ENCODE peak calls at places on chromosomes 7 and 10, in ten cellular contexts. One of them, this sample, is unnamed.
A peak's percentile ranks its signal among the peaks of the same experiment; 100 is the strongest.

GRCh38 chr7:107147464-107148214 is 21.2 kb upstream of the HBP1 start:
- DNase-seq in osteocyte: no peak
- DNase-seq in D721Med: no peak
- DNase-seq in MM.1S: peak; percentile 68
- DNase-seq in fibroblast of pulmonary artery: peak; percentile 65
- DNase-seq in H9: no peak
- DNase-seq in progenitor cell of endocrine pancreas: no peak
- DNase-seq in AG09309: no peak
- DNase-seq in neural crest cell: no peak
- DNase-seq in body of pancreas: peak; percentile 36
- DNase-seq in this sample: no peak

GRCh38 chr7:32680259-32681173 is 185.2 kb downstream of the AVL9 start:
- DNase-seq in fibroblast of pulmonary artery: peak; percentile 84
- DNase-seq in H9: peak; percentile 71
- DNase-seq in osteocyte: no peak
- DNase-seq in neural crest cell: no peak
- DNase-seq in body of pancreas: peak; percentile 23
- DNase-seq in progenitor cell of endocrine pancreas: no peak
- DNase-seq in AG09309: peak; percentile 48
- DNase-seq in MM.1S: no peak
- DNase-seq in D721Med: no peak
- DNase-seq in this sample: no peak

GRCh38 chr10:47286116-47286505 is 13.9 kb upstream of the GDF10 start:
- DNase-seq in body of pancreas: no peak
- DNase-seq in osteocyte: peak; percentile 49
- DNase-seq in MM.1S: no peak
- DNase-seq in progenitor cell of endocrine pancreas: no peak
- DNase-seq in neural crest cell: no peak
- DNase-seq in D721Med: no peak
- DNase-seq in AG09309: no peak
- DNase-seq in H9: no peak
- DNase-seq in fibroblast of pulmonary artery: no peak
- DNase-seq in this sample: no peak

GRCh38 chr10:61899045-61899444 is 2.5 kb upstream of the ARID5B start:
- DNase-seq in osteocyte: no peak
- DNase-seq in D721Med: no peak
- DNase-seq in progenitor cell of endocrine pancreas: no peak
- DNase-seq in neural crest cell: no peak
- DNase-seq in MM.1S: peak; percentile 53
- DNase-seq in H9: no peak
- DNase-seq in body of pancreas: no peak
- DNase-seq in fibroblast of pulmonary artery: peak; percentile 66
- DNase-seq in AG09309: no peak
- DNase-seq in this sample: no peak

GRCh38 chr10:124966008-124966407 is 24.1 kb downstream of the ZRANB1 start:
- DNase-seq in neural crest cell: no peak
- DNase-seq in osteocyte: no peak
- DNase-seq in fibroblast of pulmonary artery: no peak
- DNase-seq in AG09309: no peak
- DNase-seq in D721Med: no peak
- DNase-seq in body of pancreas: no peak
- DNase-seq in H9: no peak
- DNase-seq in progenitor cell of endocrine pancreas: no peak
- DNase-seq in MM.1S: no peak
- DNase-seq in this sample: no peak

GRCh38 chr10:43231523-43232078 is 35.3 kb downstream of the RASGEF1A start:
- DNase-seq in H9: peak; percentile 23
- DNase-seq in progenitor cell of endocrine pancreas: no peak
- DNase-seq in osteocyte: peak; percentile 75
- DNase-seq in body of pancreas: peak; percentile 6
- DNase-seq in neural crest cell: no peak
- DNase-seq in fibroblast of pulmonary artery: no peak
- DNase-seq in D721Med: no peak
- DNase-seq in MM.1S: no peak
- DNase-seq in AG09309: no peak
- DNase-seq in this sample: no peak

GRCh38 chr10:78472542-78472890 is 438.9 kb downstream of the RPS24 start:
- DNase-seq in AG09309: no peak
- DNase-seq in osteocyte: peak; percentile 64
- DNase-seq in D721Med: no peak
- DNase-seq in MM.1S: no peak
- DNase-seq in fibroblast of pulmonary artery: peak; percentile 6
- DNase-seq in H9: no peak
- DNase-seq in body of pancreas: no peak
- DNase-seq in neural crest cell: no peak
- DNase-seq in progenitor cell of endocrine pancreas: no peak
- DNase-seq in this sample: no peak

GRCh38 chr10:35972275-35972674 is 330.2 kb upstream of the FZD8 start:
- DNase-seq in osteocyte: no peak
- DNase-seq in D721Med: no peak
- DNase-seq in AG09309: no peak
- DNase-seq in fibroblast of pulmonary artery: no peak
- DNase-seq in progenitor cell of endocrine pancreas: no peak
- DNase-seq in neural crest cell: no peak
- DNase-seq in body of pancreas: no peak
- DNase-seq in H9: no peak
- DNase-seq in MM.1S: no peak
- DNase-seq in this sample: no peak

GRCh38 chr10:131477457-131478205 is 166.1 kb upstream of the TCERG1L start:
- DNase-seq in MM.1S: no peak
- DNase-seq in progenitor cell of endocrine pancreas: no peak
- DNase-seq in D721Med: no peak
- DNase-seq in body of pancreas: peak; percentile 24
- DNase-seq in neural crest cell: no peak
- DNase-seq in AG09309: no peak
- DNase-seq in fibroblast of pulmonary artery: no peak
- DNase-seq in osteocyte: no peak
- DNase-seq in H9: no peak
- DNase-seq in this sample: no peak

GRCh38 chr7:128860158-128861073 is 2.2 kb upstream of the ATP6V1F start:
- DNase-seq in AG09309: no peak
- DNase-seq in MM.1S: no peak
- DNase-seq in body of pancreas: no peak
- DNase-seq in neural crest cell: no peak
- DNase-seq in osteocyte: no peak
- DNase-seq in progenitor cell of endocrine pancreas: no peak
- DNase-seq in H9: peak; percentile 50
- DNase-seq in fibroblast of pulmonary artery: peak; percentile 54
- DNase-seq in D721Med: no peak
- DNase-seq in this sample: no peak

GRCh38 chr7:4134631-4135030 is 547.5 kb upstream of the FOXK1 start:
- DNase-seq in osteocyte: no peak
- DNase-seq in fibroblast of pulmonary artery: no peak
- DNase-seq in MM.1S: no peak
- DNase-seq in AG09309: no peak
- DNase-seq in progenitor cell of endocrine pancreas: no peak
- DNase-seq in body of pancreas: peak; percentile 78
- DNase-seq in neural crest cell: no peak
- DNase-seq in D721Med: no peak
- DNase-seq in H9: no peak
- DNase-seq in this sample: no peak

GRCh38 chr10:88097092-88097894 is 233.9 kb downstream of the PTEN start:
- DNase-seq in body of pancreas: no peak
- DNase-seq in D721Med: no peak
- DNase-seq in progenitor cell of endocrine pancreas: no peak
- DNase-seq in neural crest cell: no peak
- DNase-seq in fibroblast of pulmonary artery: peak; percentile 38
- DNase-seq in MM.1S: no peak
- DNase-seq in osteocyte: no peak
- DNase-seq in AG09309: no peak
- DNase-seq in H9: no peak
- DNase-seq in this sample: no peak

GRCh38 chr7:158362001-158362400 is 225.6 kb downstream of the PTPRN2 start:
- DNase-seq in fibroblast of pulmonary artery: no peak
- DNase-seq in H9: no peak
- DNase-seq in D721Med: no peak
- DNase-seq in neural crest cell: no peak
- DNase-seq in osteocyte: no peak
- DNase-seq in MM.1S: no peak
- DNase-seq in progenitor cell of endocrine pancreas: no peak
- DNase-seq in AG09309: no peak
- DNase-seq in body of pancreas: no peak
- DNase-seq in this sample: no peak

GRCh38 chr10:27746364-27747095 is 911 bp upstream of the MKX start:
- DNase-seq in progenitor cell of endocrine pancreas: no peak
- DNase-seq in neural crest cell: no peak
- DNase-seq in H9: peak; percentile 51
- DNase-seq in D721Med: no peak
- DNase-seq in MM.1S: no peak
- DNase-seq in AG09309: no peak
- DNase-seq in osteocyte: no peak
- DNase-seq in fibroblast of pulmonary artery: no peak
- DNase-seq in body of pancreas: no peak
- DNase-seq in this sample: no peak

GRCh38 chr7:55306331-55306730 is 58.8 kb upstream of the LANCL2 start:
- DNase-seq in body of pancreas: no peak
- DNase-seq in progenitor cell of endocrine pancreas: no peak
- DNase-seq in D721Med: no peak
- DNase-seq in H9: no peak
- DNase-seq in neural crest cell: no peak
- DNase-seq in osteocyte: no peak
- DNase-seq in fibroblast of pulmonary artery: no peak
- DNase-seq in AG09309: no peak
- DNase-seq in MM.1S: no peak
- DNase-seq in this sample: no peak

GRCh38 chr10:96863922-96864543 is 31.9 kb downstream of the LCOR start:
- DNase-seq in neural crest cell: no peak
- DNase-seq in AG09309: no peak
- DNase-seq in progenitor cell of endocrine pancreas: no peak
- DNase-seq in D721Med: no peak
- DNase-seq in H9: no peak
- DNase-seq in body of pancreas: no peak
- DNase-seq in MM.1S: no peak
- DNase-seq in osteocyte: no peak
- DNase-seq in fibroblast of pulmonary artery: peak; percentile 58
- DNase-seq in this sample: no peak

GRCh38 chr10:26721561-26721960 is 24.1 kb downstream of the PDSS1 start:
- DNase-seq in progenitor cell of endocrine pancreas: no peak
- DNase-seq in AG09309: no peak
- DNase-seq in MM.1S: no peak
- DNase-seq in body of pancreas: no peak
- DNase-seq in osteocyte: no peak
- DNase-seq in D721Med: no peak
- DNase-seq in H9: no peak
- DNase-seq in fibroblast of pulmonary artery: no peak
- DNase-seq in neural crest cell: no peak
- DNase-seq in this sample: peak; percentile 28

DNA sequence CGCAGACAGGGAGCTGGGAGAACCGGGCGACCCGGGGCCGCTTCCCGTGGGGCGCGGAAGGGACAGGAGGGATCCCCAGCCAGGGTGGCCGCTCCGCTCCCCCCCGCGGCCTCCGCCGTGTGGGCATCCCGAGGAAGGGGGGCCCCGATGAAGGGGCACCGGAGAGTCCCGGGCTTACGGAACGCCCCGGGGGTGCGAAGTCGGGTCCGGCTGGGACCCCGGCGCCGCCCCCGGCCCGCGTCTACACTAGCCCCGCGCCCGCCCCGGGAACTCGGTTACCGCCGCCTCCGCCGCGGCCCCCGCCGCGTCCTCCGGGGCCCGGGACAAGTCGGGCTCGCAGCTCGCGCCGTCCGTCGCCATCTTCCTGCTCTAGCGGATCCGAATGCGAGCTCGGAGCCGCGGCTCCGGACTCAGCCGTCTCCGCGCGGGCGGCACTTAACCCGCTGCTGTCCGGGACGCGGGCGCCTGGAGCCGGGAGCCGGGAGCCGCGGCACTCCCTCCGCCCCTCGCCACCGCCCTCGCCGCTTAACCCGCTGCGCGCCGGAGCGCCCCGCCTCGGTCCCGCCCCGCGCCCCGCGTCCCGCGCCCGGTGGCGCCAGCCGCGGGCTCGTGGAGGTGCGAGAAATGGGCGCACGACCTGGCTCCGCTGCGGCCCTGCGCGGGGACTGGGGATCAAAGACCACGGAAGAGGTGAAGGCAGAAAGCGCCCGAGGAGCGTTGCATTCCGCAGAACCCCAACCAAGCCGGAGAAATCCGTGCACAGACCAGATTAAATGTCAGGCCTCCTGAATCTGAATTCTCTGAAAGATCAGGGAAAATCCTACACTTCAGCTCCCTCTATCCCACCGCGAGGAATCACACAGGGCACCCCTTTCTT is at the start of gene CTTNBP2:
- DNase-seq in H9: peak; percentile 65
- DNase-seq in MM.1S: peak; percentile 63
- DNase-seq in AG09309: peak; percentile 2
- DNase-seq in body of pancreas: peak; percentile 72
- DNase-seq in osteocyte: peak; percentile 86
- DNase-seq in neural crest cell: peak; percentile 51
- DNase-seq in fibroblast of pulmonary artery: peak; percentile 44
- DNase-seq in D721Med: no peak
- DNase-seq in progenitor cell of endocrine pancreas: peak; percentile 51
- DNase-seq in this sample: no peak
- TF ChIP-seq CTCF in H9: no peak
- TF ChIP-seq CTCF in MM.1S: no peak
- TF ChIP-seq CTCF in AG09309: no peak
- TF ChIP-seq CTCF in body of pancreas: peak; percentile 13
- TF ChIP-seq CTCF in osteocyte: peak; percentile 40
- TF ChIP-seq CTCF in neural crest cell: no peak
- TF ChIP-seq CTCF in fibroblast of pulmonary artery: no peak
- TF ChIP-seq CTCF in D721Med: no peak
- TF ChIP-seq CTCF in progenitor cell of endocrine pancreas: no peak
- TF ChIP-seq CTCF in this sample: no peak

GRCh38 chr10:103870503-103870902 is 15.1 kb upstream of the SH3PXD2A start:
- DNase-seq in D721Med: no peak
- DNase-seq in H9: no peak
- DNase-seq in osteocyte: no peak
- DNase-seq in AG09309: peak; percentile 81
- DNase-seq in MM.1S: peak; percentile 3
- DNase-seq in fibroblast of pulmonary artery: no peak
- DNase-seq in body of pancreas: no peak
- DNase-seq in neural crest cell: no peak
- DNase-seq in progenitor cell of endocrine pancreas: no peak
- DNase-seq in this sample: no peak
- TF ChIP-seq CTCF in D721Med: no peak
- TF ChIP-seq CTCF in H9: no peak
- TF ChIP-seq CTCF in osteocyte: no peak
- TF ChIP-seq CTCF in AG09309: peak; percentile 24
- TF ChIP-seq CTCF in MM.1S: no peak
- TF ChIP-seq CTCF in fibroblast of pulmonary artery: no peak
- TF ChIP-seq CTCF in body of pancreas: no peak
- TF ChIP-seq CTCF in neural crest cell: no peak
- TF ChIP-seq CTCF in progenitor cell of endocrine pancreas: no peak
- TF ChIP-seq CTCF in this sample: no peak

GRCh38 chr7:45984386-45985295 is 63.6 kb upstream of the IGFBP3 start:
- DNase-seq in H9: no peak
- DNase-seq in osteocyte: no peak
- DNase-seq in AG09309: no peak
- DNase-seq in MM.1S: peak; percentile 52
- DNase-seq in body of pancreas: no peak
- DNase-seq in progenitor cell of endocrine pancreas: no peak
- DNase-seq in fibroblast of pulmonary artery: no peak
- DNase-seq in neural crest cell: no peak
- DNase-seq in D721Med: no peak
- DNase-seq in this sample: no peak
- TF ChIP-seq CTCF in H9: no peak
- TF ChIP-seq CTCF in osteocyte: peak; percentile 8
- TF ChIP-seq CTCF in AG09309: no peak
- TF ChIP-seq CTCF in MM.1S: peak; percentile 41
- TF ChIP-seq CTCF in body of pancreas: peak; percentile 15
- TF ChIP-seq CTCF in progenitor cell of endocrine pancreas: no peak
- TF ChIP-seq CTCF in fibroblast of pulmonary artery: no peak
- TF ChIP-seq CTCF in neural crest cell: no peak
- TF ChIP-seq CTCF in D721Med: peak; percentile 30
- TF ChIP-seq CTCF in this sample: no peak

GRCh38 chr7:149261829-149262617 is at the start of gene ZNF783:
- DNase-seq in AG09309: peak; percentile 57
- DNase-seq in progenitor cell of endocrine pancreas: peak; percentile 67
- DNase-seq in body of pancreas: peak; percentile 91
- DNase-seq in neural crest cell: peak; percentile 70
- DNase-seq in osteocyte: peak; percentile 93
- DNase-seq in fibroblast of pulmonary artery: peak; percentile 92
- DNase-seq in MM.1S: peak; percentile 96
- DNase-seq in H9: peak; percentile 83
- DNase-seq in D721Med: peak; percentile 86
- DNase-seq in this sample: peak; percentile 83
- TF ChIP-seq CTCF in AG09309: peak; percentile 52
- TF ChIP-seq CTCF in progenitor cell of endocrine pancreas: peak; percentile 96
- TF ChIP-seq CTCF in body of pancreas: peak; percentile 96
- TF ChIP-seq CTCF in neural crest cell: peak; percentile 88
- TF ChIP-seq CTCF in osteocyte: peak; percentile 95
- TF ChIP-seq CTCF in fibroblast of pulmonary artery: peak; percentile 28
- TF ChIP-seq CTCF in MM.1S: peak; percentile 62
- TF ChIP-seq CTCF in H9: peak; percentile 88
- TF ChIP-seq CTCF in D721Med: peak; percentile 44
- TF ChIP-seq CTCF in this sample: peak; percentile 57

This sample was measured in CD4-positive, alpha-beta T cell.